ENCODE peak calls at places on chromosomes 4 and X, in six cellular contexts. B is A549; D is midbrain; K is ELR; L is dorsolateral prefrontal cortex; Y is stimulated activated CD4-positive, alpha-beta T cell treated with anti-CD3 and anti-CD28 coated beads, Interleukin-12 subunit alpha, Interleukin-12 subunit beta, amount 100 ng/mL, for 24 hours. G is an unnamed sample.

GRCh38 chr4:37991623-37992410 is 31.6 kb downstream of the PTTG2 start:
- DNase-seq in L (no peak), K (no peak), Y (no peak), D (no peak), B (no peak), G (peak)

GRCh38 chrX:123859409-123859827 is 435 bp upstream of the XIAP start:
- DNase-seq in Y (no peak), L (peak), K (no peak), B (no peak), D (peak), G (peak)

GRCh38 chr4:125265846-125266245 is 48.9 kb upstream of the FAT4 start:
- DNase-seq in D (no peak), B (no peak), Y (no peak), L (no peak), K (no peak), G (no peak)

GRCh38 chr4:23706972-23707676 is 182.7 kb downstream of the PPARGC1A start:
- DNase-seq in L (no peak), B (no peak), D (no peak), K (no peak), Y (no peak), G (no peak)

GRCh38 chr4:164383187-164384181 is 370.4 kb upstream of the SMIM31 start:
- DNase-seq in Y (no peak), L (peak), D (peak), B (peak), K (no peak), G (no peak)

GRCh38 chr4:41256740-41257256 is at the start of gene UCHL1:
- DNase-seq in D (peak), L (peak), K (peak), B (peak), Y (no peak), G (no peak)

GRCh38 chrX:150966235-150966634 is 16.9 kb upstream of the HMGB3 start:
- DNase-seq in K (no peak), L (no peak), D (no peak), B (no peak), Y (no peak), G (peak)

GRCh38 chr4:48031802-48032525 is 15.4 kb downstream of the NIPAL1 start:
- DNase-seq in K (no peak), D (no peak), B (no peak), L (no peak), Y (no peak), G (no peak)

GRCh38 chrX:12910851-12911461 is 4.5 kb downstream of the TLR8 start:
- DNase-seq in D (no peak), B (no peak), L (no peak), Y (no peak), K (no peak), G (no peak)

GRCh38 chrX:10393899-10394298 is 226.5 kb downstream of the MID1 start:
- DNase-seq in B (peak), D (no peak), K (peak), Y (no peak), L (no peak), G (no peak)

GRCh38 chr4:1462009-1462767 is 55.9 kb upstream of the NKX1-1 start:
- DNase-seq in L (no peak), D (no peak), Y (no peak), K (no peak), B (no peak), G (no peak)

GRCh38 chr4:42268824-42269223 is 116.4 kb upstream of the BEND4 start:
- DNase-seq in K (no peak), D (no peak), Y (no peak), L (no peak), B (no peak), G (no peak)

GRCh38 chr4:179605196-179605595 is 2163.0 kb upstream of the AGA start:
- DNase-seq in B (no peak), D (no peak), Y (no peak), K (peak), L (no peak), G (no peak)

GRCh38 chr4:997375-998071 is 4.3 kb upstream of the SLC26A1 start:
- DNase-seq in L (peak), B (no peak), Y (no peak), D (peak), K (no peak), G (no peak)

GRCh38 chrX:15493118-15494082 is at the start of gene PIR:
- DNase-seq in L (peak), B (peak), K (peak), Y (peak), D (peak), G (peak)

GRCh38 chr4:154722262-154722661 is 21.5 kb upstream of the LRAT start:
- DNase-seq in K (no peak), D (no peak), Y (no peak), L (no peak), B (no peak), G (no peak)

GRCh38 chr4:123783936-123784335 is 387.3 kb downstream of the SPRY1 start:
- DNase-seq in Y (no peak), D (no peak), K (peak), B (no peak), L (no peak), G (no peak)

GRCh38 chr4:140233811-140234696 is 80.1 kb upstream of the MAML3 start:
- DNase-seq in K (peak), D (no peak), Y (no peak), B (no peak), L (no peak), G (no peak)

GRCh38 chr4:82851902-82852750 is 38.8 kb downstream of the SEC31A start:
- DNase-seq in Y (no peak), B (peak), D (peak), K (peak), L (no peak), G (no peak)

GRCh38 chr4:176814770-176815169 is 22.0 kb upstream of the VEGFC start:
- DNase-seq in Y (no peak), D (no peak), B (no peak), K (peak), L (no peak), G (no peak)

GRCh38 chr4:7854211-7854610 is 85.5 kb downstream of the AFAP1 start:
- DNase-seq in D (no peak), L (no peak), B (no peak), Y (no peak), K (no peak), G (no peak)

GRCh38 chrX:102840871-102841705 is 96.0 kb upstream of the RAB40AL start:
- DNase-seq in K (peak), Y (no peak), L (no peak), D (no peak), B (peak), G (peak)

GRCh38 chr4:13559414-13559813 is 15.1 kb upstream of the NKX3-2 start:
- DNase-seq in K (peak), L (no peak), D (no peak), B (no peak), Y (no peak), G (no peak)

GRCh38 chr4:177400030-177400429 is 42.2 kb downstream of the AGA start:
- DNase-seq in D (no peak), K (no peak), Y (no peak), B (no peak), L (no peak), G (no peak)

GRCh38 chrX:8841911-8842310 is 40.7 kb upstream of the FAM9A start:
- DNase-seq in K (peak), L (no peak), Y (no peak), B (no peak), D (no peak), G (no peak)

GRCh38 chr4:184295206-184295605 is 77.5 kb upstream of the ENPP6 start:
- DNase-seq in Y (no peak), K (no peak), B (no peak), D (no peak), L (no peak), G (no peak)